ENCODE peak calls at places on chromosome 7, in seven cellular contexts. S is breast epithelium, K is fibroblast of pulmonary artery, J is tibial nerve, G is bronchial epithelial cell, L is esophagus squamous epithelium, P is AG09309. D is an unnamed sample.

GRCh38 chr7:31047747-31048146 is 4.4 kb upstream of the ADCYAP1R1 start:
- DNase-seq in S (no peak), K (no peak), J (no peak), G (no peak), L (no peak), P (no peak), D (no peak)

GRCh38 chr7:45202618-45203017 is 45.0 kb downstream of the RAMP3 start:
- DNase-seq in S (no peak), K (no peak), J (no peak), G (no peak), L (no peak), P (no peak), D (no peak)

GRCh38 chr7:154792436-154793055 is 210.4 kb downstream of the PAXIP1 start:
- DNase-seq in S (no peak), K (no peak), J (no peak), G (no peak), L (no peak), P (no peak), D (no peak)

GRCh38 chr7:84017653-84018052 is 176.9 kb downstream of the SEMA3A start:
- DNase-seq in S (no peak), K (no peak), J (no peak), G (no peak), L (no peak), P (no peak), D (no peak)

GRCh38 chr7:23332881-23333612 is 33.9 kb downstream of the MALSU1 start:
- DNase-seq in S (no peak), K (peak; percentile 85), J (peak; percentile 23), G (peak; percentile 39), L (no peak), P (peak; percentile 31), D (no peak)

GRCh38 chr7:142445019-142445686 is 187.3 kb upstream of the PRSS58 start:
- DNase-seq in S (no peak), K (no peak), J (no peak), G (no peak), L (no peak), P (no peak), D (no peak)

GRCh38 chr7:146864644-146865043 is 748.0 kb downstream of the CNTNAP2 start:
- DNase-seq in S (no peak), K (no peak), J (no peak), G (no peak), L (no peak), P (no peak), D (no peak)

GRCh38 chr7:32161708-32162107 is 91.5 kb upstream of the PDE1C start:
- DNase-seq in S (no peak), K (peak; percentile 67), J (no peak), G (no peak), L (no peak), P (peak; percentile 75), D (peak; percentile 74)

GRCh38 chr7:24576171-24577052 is 3.2 kb downstream of the PALS2 start:
- DNase-seq in S (no peak), K (peak; percentile 86), J (no peak), G (peak; percentile 72), L (no peak), P (peak; percentile 33), D (peak; percentile 73)

GRCh38 chr7:44508328-44508990 is 18.0 kb upstream of the NUDCD3 start:
- DNase-seq in S (no peak), K (no peak), J (no peak), G (no peak), L (no peak), P (no peak), D (no peak)

GRCh38 chr7:44186736-44187135 is 2.5 kb downstream of the GCK start:
- DNase-seq in S (no peak), K (no peak), J (no peak), G (no peak), L (no peak), P (no peak), D (no peak)

GRCh38 chr7:95318501-95318900 is 5.8 kb downstream of the PON1 start:
- DNase-seq in S (no peak), K (no peak), J (no peak), G (no peak), L (no peak), P (no peak), D (no peak)

GRCh38 chr7:2710901-2711551 is 23.0 kb downstream of the AMZ1 start:
- DNase-seq in S (no peak), K (no peak), J (no peak), G (no peak), L (no peak), P (no peak), D (no peak)

GRCh38 chr7:32034052-32034451 is 36.2 kb downstream of the PDE1C start:
- DNase-seq in S (no peak), K (no peak), J (no peak), G (peak; percentile 55), L (no peak), P (no peak), D (no peak)

GRCh38 chr7:105016083-105017075 is 2.4 kb downstream of the KMT2E start:
- DNase-seq in S (no peak), K (peak; percentile 51), J (no peak), G (no peak), L (no peak), P (no peak), D (peak; percentile 50)

GRCh38 chr7:55366461-55367138 is 1.5 kb downstream of the LANCL2 start:
- DNase-seq in S (no peak), K (peak; percentile 18), J (no peak), G (no peak), L (no peak), P (no peak), D (peak; percentile 13)

GRCh38 chr7:43071604-43072003 is 40.8 kb upstream of the HECW1 start:
- DNase-seq in S (no peak), K (peak; percentile 22), J (no peak), G (no peak), L (no peak), P (no peak), D (no peak)

GRCh38 chr7:82723411-82723810 is 279.8 kb upstream of the CACNA2D1 start:
- DNase-seq in S (no peak), K (no peak), J (no peak), G (no peak), L (no peak), P (no peak), D (no peak)

DNA sequence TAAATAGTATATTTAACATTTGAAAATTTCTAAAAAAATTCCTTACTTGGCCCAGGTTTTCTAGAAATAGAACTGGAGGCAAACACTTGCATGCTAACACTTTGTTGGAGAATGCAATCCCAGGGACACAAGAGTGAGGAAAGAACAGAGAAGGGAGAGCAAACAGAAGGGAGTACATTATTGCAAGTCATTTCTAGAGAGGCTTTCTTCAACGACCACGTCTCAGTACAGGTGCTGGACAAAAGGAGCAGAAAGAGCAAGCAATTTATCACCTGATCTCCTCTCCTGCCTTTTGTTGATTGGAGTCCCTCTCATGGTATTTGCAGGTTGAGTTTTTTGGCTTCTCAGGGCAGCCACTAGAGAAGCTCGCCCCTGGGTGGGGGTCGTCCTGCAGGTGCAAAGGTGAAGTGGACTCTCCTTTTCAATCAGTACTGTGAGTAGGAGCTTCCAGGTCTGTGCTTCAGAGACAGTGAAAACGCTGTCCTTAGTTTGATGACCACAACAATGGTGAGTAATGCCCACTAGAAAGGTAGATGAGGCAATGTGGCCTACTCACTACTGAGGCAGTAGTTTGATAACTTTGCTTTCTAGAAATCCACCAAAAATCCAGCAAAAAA is 5.2 kb downstream of the CPED1 start:
- DNase-seq in S (no peak), K (peak; percentile 56), J (no peak), G (peak; percentile 47), L (no peak), P (peak; percentile 55), D (no peak)
- H3K4me3 ChIP-seq in S (no peak overlapping the region), K (no peak overlapping the region), J (no peak overlapping the region), G (no peak overlapping the region), L (no peak overlapping the region), P (no peak overlapping the region), D (no peak overlapping the region)

GRCh38 chr7:49001610-49002033 is 77.3 kb downstream of the CDC14C start:
- DNase-seq in S (no peak), K (peak; percentile 0), J (peak; percentile 16), G (peak; percentile 33), L (no peak), P (no peak), D (no peak)
- TF ChIP-seq CTCF in S (peak; percentile 8), K (peak; percentile 16), J (no peak), G (peak; percentile 56), L (peak; percentile 33), P (no peak), D (peak; percentile 45)

GRCh38 chr7:150435047-150435389 is 15.4 kb upstream of the GIMAP8 start:
- DNase-seq in S (no peak), K (no peak), J (no peak), G (no peak), L (no peak), P (no peak), D (no peak)

GRCh38 chr7:150435390-150436073 is 14.9 kb upstream of the GIMAP8 start:
- DNase-seq in S (no peak), K (no peak), J (peak; percentile 45), G (no peak), L (no peak), P (no peak), D (no peak)

GRCh38 chr7:150432915-150433892 is 17.2 kb upstream of the GIMAP8 start:
- DNase-seq in S (no peak), K (no peak), J (no peak), G (no peak), L (no peak), P (no peak), D (no peak)

GRCh38 chr7:150431839-150432658 is 18.4 kb upstream of the GIMAP8 start:
- DNase-seq in S (no peak), K (no peak), J (no peak), G (no peak), L (no peak), P (no peak), D (no peak)

DNA sequence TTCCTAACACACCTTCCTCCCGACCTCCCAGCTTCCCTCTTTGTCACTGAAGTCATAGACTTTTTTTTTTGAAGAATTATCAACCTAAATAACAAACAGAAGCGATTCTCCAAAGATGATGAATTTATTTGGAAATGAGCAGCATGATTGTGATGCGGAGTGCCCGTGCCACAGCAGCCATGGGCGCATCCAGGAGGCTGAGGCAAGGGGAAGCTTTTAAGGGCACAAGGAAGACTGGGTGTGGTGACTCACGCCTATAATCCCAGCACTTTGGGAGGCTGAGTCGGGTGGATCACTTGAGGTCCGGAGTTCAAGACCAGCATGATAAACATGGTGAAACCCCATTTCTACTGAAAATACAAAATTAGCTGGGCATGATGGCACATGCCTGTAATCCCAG is 16.2 kb upstream of the GIMAP8 start:
- DNase-seq in S (no peak), K (no peak), J (no peak), G (no peak), L (no peak), P (no peak), D (no peak)
- H3K4me3 ChIP-seq in S (no peak overlapping the region), K (no peak overlapping the region), J (no peak overlapping the region), G (no peak overlapping the region), L (no peak overlapping the region), P (no peak overlapping the region), D (no peak overlapping the region)

GRCh38 chr7:101667399-101667798 is 38.3 kb upstream of the MYL10 start:
- DNase-seq in S (no peak), K (no peak), J (no peak), G (no peak), L (no peak), P (no peak), D (no peak)

GRCh38 chr7:101666751-101667150 is 37.7 kb upstream of the MYL10 start:
- DNase-seq in S (no peak), K (no peak), J (no peak), G (no peak), L (no peak), P (no peak), D (no peak)

GRCh38 chr7:101668726-101669125 is 39.6 kb upstream of the MYL10 start:
- DNase-seq in S (no peak), K (no peak), J (no peak), G (no peak), L (no peak), P (no peak), D (no peak)

GRCh38 chr7:101667959-101668358 is 38.9 kb upstream of the MYL10 start:
- DNase-seq in S (no peak), K (no peak), J (no peak), G (no peak), L (no peak), P (no peak), D (no peak)

GRCh38 chr7:101669307-101669706 is 40.2 kb upstream of the MYL10 start:
- DNase-seq in S (no peak), K (no peak), J (no peak), G (no peak), L (no peak), P (no peak), D (no peak)
- TF ChIP-seq CTCF in S (no peak), K (peak; percentile 29), J (no peak), G (peak; percentile 21), L (no peak), P (peak; percentile 37), D (peak; percentile 30)

D was measured in astrocyte of the spinal cord.